ENCODE peak calls at places on chromosomes 4 and X, in ten cellular contexts. Y, C, Z, L, R, I, T, E, D and W are unnamed samples.

GRCh38 chr4:158038718-158039117 is 134.1 kb downstream of the GASK1B start:
- ATAC-seq in Y (no peak), C (no peak), Z (no peak), L (no peak), R (no peak), I (no peak), T (no peak), E (no peak), D (no peak), W (no peak)

GRCh38 chrX:15960237-15960636 is 105.6 kb upstream of the AP1S2 start:
- ATAC-seq in Y (no peak), C (no peak), Z (no peak), L (no peak), R (no peak), I (no peak), T (no peak), E (no peak), D (no peak), W (no peak)

GRCh38 chr4:182348947-182349346 is 105.7 kb downstream of the TENM3 start:
- ATAC-seq in Y (no peak), C (no peak), Z (no peak), L (no peak), R (no peak), I (no peak), T (no peak), E (no peak), D (no peak), W (no peak)

GRCh38 chr4:179586460-179586859 is 2144.2 kb upstream of the AGA start:
- ATAC-seq in Y (no peak), C (no peak), Z (no peak), L (no peak), R (no peak), I (no peak), T (no peak), E (no peak), D (no peak), W (no peak)

GRCh38 chr4:122796801-122797404 is 29.7 kb upstream of the FGF2 start:
- ATAC-seq in Y (no peak), C (no peak), Z (no peak), L (no peak), R (no peak), I (no peak), T (no peak), E (peak; percentile 18), D (no peak), W (no peak)

GRCh38 chr4:152927737-152928136 is 8.4 kb upstream of the FHDC1 start:
- ATAC-seq in Y (no peak), C (no peak), Z (no peak), L (no peak), R (no peak), I (no peak), T (no peak), E (no peak), D (no peak), W (no peak)

GRCh38 chr4:38396845-38397547 is 267.0 kb upstream of the KLF3 start:
- ATAC-seq in Y (no peak), C (no peak), Z (no peak), L (no peak), R (no peak), I (peak; percentile 50), T (no peak), E (peak; percentile 82), D (no peak), W (no peak)

GRCh38 chr4:2322227-2322626 is 60.3 kb upstream of the MXD4 start:
- ATAC-seq in Y (no peak), C (no peak), Z (no peak), L (no peak), R (no peak), I (no peak), T (no peak), E (no peak), D (no peak), W (no peak)

GRCh38 chr4:183190900-183191527 is 92.0 kb downstream of the WWC2 start:
- ATAC-seq in Y (no peak), C (no peak), Z (no peak), L (no peak), R (no peak), I (no peak), T (no peak), E (no peak), D (no peak), W (no peak)